ENCODE peak calls at places on chromosomes 2 and 18, in six cellular contexts. One of them, this sample, is unnamed.

GRCh38 chr2:176445831-176446433 is 176.7 kb downstream of the MTX2 start:
- DNase-seq in adipocyte: peak
- DNase-seq in cardiac fibroblast: no peak
- DNase-seq in CD8-positive, alpha-beta T cell: no peak
- DNase-seq in OCI-LY7: no peak
- DNase-seq in fibroblast of mammary gland: peak
- DNase-seq in this sample: peak

GRCh38 chr2:97764559-97765263 is 51.3 kb downstream of the ZAP70 start:
- DNase-seq in adipocyte: no peak
- DNase-seq in cardiac fibroblast: no peak
- DNase-seq in CD8-positive, alpha-beta T cell: no peak
- DNase-seq in OCI-LY7: no peak
- DNase-seq in fibroblast of mammary gland: no peak
- DNase-seq in this sample: no peak

GRCh38 chr18:5630057-5630765 is 86.4 kb upstream of the EPB41L3 start:
- DNase-seq in adipocyte: peak
- DNase-seq in cardiac fibroblast: peak
- DNase-seq in CD8-positive, alpha-beta T cell: no peak
- DNase-seq in OCI-LY7: no peak
- DNase-seq in fibroblast of mammary gland: no peak
- DNase-seq in this sample: no peak

GRCh38 chr2:238462782-238463396 is 36.2 kb downstream of the ASB1 start:
- DNase-seq in adipocyte: peak
- DNase-seq in cardiac fibroblast: peak
- DNase-seq in CD8-positive, alpha-beta T cell: no peak
- DNase-seq in OCI-LY7: peak
- DNase-seq in fibroblast of mammary gland: peak
- DNase-seq in this sample: peak

GRCh38 chr2:81195774-81196382 is 891.3 kb upstream of the LRRTM1 start:
- DNase-seq in adipocyte: no peak
- DNase-seq in cardiac fibroblast: no peak
- DNase-seq in CD8-positive, alpha-beta T cell: no peak
- DNase-seq in OCI-LY7: no peak
- DNase-seq in fibroblast of mammary gland: no peak
- DNase-seq in this sample: no peak

GRCh38 chr2:153074207-153074606 is 355.8 kb downstream of the ARL6IP6 start:
- DNase-seq in adipocyte: no peak
- DNase-seq in cardiac fibroblast: no peak
- DNase-seq in CD8-positive, alpha-beta T cell: no peak
- DNase-seq in OCI-LY7: no peak
- DNase-seq in fibroblast of mammary gland: no peak
- DNase-seq in this sample: no peak

GRCh38 chr2:64792310-64792709 is 138.6 kb upstream of the SERTAD2 start:
- DNase-seq in adipocyte: no peak
- DNase-seq in cardiac fibroblast: no peak
- DNase-seq in CD8-positive, alpha-beta T cell: no peak
- DNase-seq in OCI-LY7: no peak
- DNase-seq in fibroblast of mammary gland: no peak
- DNase-seq in this sample: no peak

GRCh38 chr18:78936251-78937005 is 43.2 kb upstream of the SALL3 start:
- DNase-seq in adipocyte: no peak
- DNase-seq in cardiac fibroblast: no peak
- DNase-seq in CD8-positive, alpha-beta T cell: no peak
- DNase-seq in OCI-LY7: no peak
- DNase-seq in fibroblast of mammary gland: no peak
- DNase-seq in this sample: no peak

GRCh38 chr18:44680271-44681038 is at the start of gene SETBP1:
- DNase-seq in adipocyte: peak
- DNase-seq in cardiac fibroblast: peak
- DNase-seq in CD8-positive, alpha-beta T cell: no peak
- DNase-seq in OCI-LY7: peak
- DNase-seq in fibroblast of mammary gland: peak
- DNase-seq in this sample: peak

GRCh38 chr2:186347472-186347871 is 138.6 kb upstream of the ZC3H15 start:
- DNase-seq in adipocyte: peak
- DNase-seq in cardiac fibroblast: no peak
- DNase-seq in CD8-positive, alpha-beta T cell: no peak
- DNase-seq in OCI-LY7: no peak
- DNase-seq in fibroblast of mammary gland: peak
- DNase-seq in this sample: no peak

GRCh38 chr2:85935746-85936208 is 47.0 kb upstream of the ST3GAL5 start:
- DNase-seq in adipocyte: peak
- DNase-seq in cardiac fibroblast: peak
- DNase-seq in CD8-positive, alpha-beta T cell: no peak
- DNase-seq in OCI-LY7: no peak
- DNase-seq in fibroblast of mammary gland: peak
- DNase-seq in this sample: peak

GRCh38 chr2:53970095-53970897 is 497 bp downstream of the PSME4 start:
- DNase-seq in adipocyte: peak
- DNase-seq in cardiac fibroblast: peak
- DNase-seq in CD8-positive, alpha-beta T cell: no peak
- DNase-seq in OCI-LY7: peak
- DNase-seq in fibroblast of mammary gland: peak
- DNase-seq in this sample: peak

GRCh38 chr2:219274392-219274921 is 4.7 kb upstream of the DNAJB2 start:
- DNase-seq in adipocyte: peak
- DNase-seq in cardiac fibroblast: peak
- DNase-seq in CD8-positive, alpha-beta T cell: no peak
- DNase-seq in OCI-LY7: no peak
- DNase-seq in fibroblast of mammary gland: peak
- DNase-seq in this sample: peak

GRCh38 chr2:121903037-121903689 is 147.7 kb downstream of the TSN start:
- DNase-seq in adipocyte: no peak
- DNase-seq in cardiac fibroblast: peak
- DNase-seq in CD8-positive, alpha-beta T cell: no peak
- DNase-seq in OCI-LY7: no peak
- DNase-seq in fibroblast of mammary gland: no peak
- DNase-seq in this sample: no peak
- H3K4me3 ChIP-seq in adipocyte: peak
- H3K4me3 ChIP-seq in cardiac fibroblast: peak
- H3K4me3 ChIP-seq in CD8-positive, alpha-beta T cell: no peak
- H3K4me3 ChIP-seq in OCI-LY7: no peak
- H3K4me3 ChIP-seq in fibroblast of mammary gland: peak
- H3K4me3 ChIP-seq in this sample: no peak

GRCh38 chr2:42937171-42937875 is 144.9 kb upstream of the HAAO start:
- DNase-seq in adipocyte: no peak
- DNase-seq in cardiac fibroblast: no peak
- DNase-seq in CD8-positive, alpha-beta T cell: no peak
- DNase-seq in OCI-LY7: no peak
- DNase-seq in fibroblast of mammary gland: no peak
- DNase-seq in this sample: no peak

GRCh38 chr2:42939411-42940206 is 147.2 kb upstream of the HAAO start:
- DNase-seq in adipocyte: no peak
- DNase-seq in cardiac fibroblast: no peak
- DNase-seq in CD8-positive, alpha-beta T cell: no peak
- DNase-seq in OCI-LY7: no peak
- DNase-seq in fibroblast of mammary gland: no peak
- DNase-seq in this sample: no peak

GRCh38 chr2:42936632-42936996 is 144.2 kb upstream of the HAAO start:
- DNase-seq in adipocyte: no peak
- DNase-seq in cardiac fibroblast: no peak
- DNase-seq in CD8-positive, alpha-beta T cell: no peak
- DNase-seq in OCI-LY7: no peak
- DNase-seq in fibroblast of mammary gland: no peak
- DNase-seq in this sample: no peak

GRCh38 chr2:42935692-42936631 is 143.6 kb upstream of the HAAO start:
- DNase-seq in adipocyte: no peak
- DNase-seq in cardiac fibroblast: peak
- DNase-seq in CD8-positive, alpha-beta T cell: no peak
- DNase-seq in OCI-LY7: no peak
- DNase-seq in fibroblast of mammary gland: peak
- DNase-seq in this sample: no peak

DNA sequence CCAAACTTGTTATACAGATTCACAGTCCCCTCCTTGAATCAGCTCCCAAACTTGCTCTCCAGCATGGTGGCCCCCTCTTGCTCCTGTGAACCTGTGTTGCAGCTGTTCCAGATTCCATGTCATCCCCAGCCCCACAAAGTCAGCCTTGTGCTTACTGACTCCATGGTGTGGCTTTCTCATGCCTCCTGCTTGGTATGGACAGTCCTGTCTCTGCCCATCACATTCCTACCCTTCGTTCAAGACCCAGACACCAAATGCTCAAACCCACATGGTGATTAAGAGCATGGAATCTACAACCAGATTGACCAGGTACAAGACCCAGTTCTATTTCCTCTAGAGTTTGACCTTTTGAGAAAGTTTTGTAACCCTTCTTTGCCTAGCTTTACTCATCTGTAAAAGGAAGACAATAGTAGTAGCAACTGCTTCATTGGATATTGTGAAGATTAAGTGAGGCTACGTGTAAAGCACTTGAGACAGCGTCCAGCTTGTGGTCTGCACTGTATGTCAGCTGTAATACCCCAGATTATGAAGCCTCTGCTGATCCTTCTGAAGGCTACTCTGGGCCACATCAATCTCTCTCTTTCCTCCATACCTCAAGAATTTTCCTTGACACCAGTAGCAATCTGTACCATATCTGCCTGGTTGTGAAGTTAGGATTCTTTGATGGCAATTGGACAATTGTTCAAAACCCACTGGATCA is 146.4 kb upstream of the HAAO start:
- DNase-seq in adipocyte: no peak
- DNase-seq in cardiac fibroblast: no peak
- DNase-seq in CD8-positive, alpha-beta T cell: no peak
- DNase-seq in OCI-LY7: no peak
- DNase-seq in fibroblast of mammary gland: no peak
- DNase-seq in this sample: no peak
- H3K4me3 ChIP-seq in adipocyte: no peak
- H3K4me3 ChIP-seq in cardiac fibroblast: no peak
- H3K4me3 ChIP-seq in CD8-positive, alpha-beta T cell: no peak
- H3K4me3 ChIP-seq in OCI-LY7: no peak
- H3K4me3 ChIP-seq in fibroblast of mammary gland: no peak
- H3K4me3 ChIP-seq in this sample: no peak

GRCh38 chr2:138122891-138123290 is 158.6 kb downstream of the HNMT start:
- DNase-seq in adipocyte: no peak
- DNase-seq in cardiac fibroblast: no peak
- DNase-seq in CD8-positive, alpha-beta T cell: no peak
- DNase-seq in OCI-LY7: no peak
- DNase-seq in fibroblast of mammary gland: peak
- DNase-seq in this sample: no peak

GRCh38 chr2:138123741-138124140 is 159.5 kb downstream of the HNMT start:
- DNase-seq in adipocyte: no peak
- DNase-seq in cardiac fibroblast: no peak
- DNase-seq in CD8-positive, alpha-beta T cell: no peak
- DNase-seq in OCI-LY7: no peak
- DNase-seq in fibroblast of mammary gland: no peak
- DNase-seq in this sample: no peak

GRCh38 chr2:138125306-138125900 is 161.1 kb downstream of the HNMT start:
- DNase-seq in adipocyte: no peak
- DNase-seq in cardiac fibroblast: no peak
- DNase-seq in CD8-positive, alpha-beta T cell: no peak
- DNase-seq in OCI-LY7: no peak
- DNase-seq in fibroblast of mammary gland: no peak
- DNase-seq in this sample: no peak

GRCh38 chr2:138124521-138124920 is 160.2 kb downstream of the HNMT start:
- DNase-seq in adipocyte: no peak
- DNase-seq in cardiac fibroblast: no peak
- DNase-seq in CD8-positive, alpha-beta T cell: no peak
- DNase-seq in OCI-LY7: no peak
- DNase-seq in fibroblast of mammary gland: peak
- DNase-seq in this sample: no peak

GRCh38 chr2:138121769-138122661 is 157.7 kb downstream of the HNMT start:
- DNase-seq in adipocyte: no peak
- DNase-seq in cardiac fibroblast: no peak
- DNase-seq in CD8-positive, alpha-beta T cell: no peak
- DNase-seq in OCI-LY7: no peak
- DNase-seq in fibroblast of mammary gland: no peak
- DNase-seq in this sample: no peak
- H3K4me3 ChIP-seq in adipocyte: no peak
- H3K4me3 ChIP-seq in cardiac fibroblast: no peak
- H3K4me3 ChIP-seq in CD8-positive, alpha-beta T cell: no peak
- H3K4me3 ChIP-seq in OCI-LY7: no peak
- H3K4me3 ChIP-seq in fibroblast of mammary gland: no peak
- H3K4me3 ChIP-seq in this sample: no peak

GRCh38 chr18:37434161-37434860 is 131.3 kb downstream of the CELF4 start:
- DNase-seq in adipocyte: no peak
- DNase-seq in cardiac fibroblast: no peak
- DNase-seq in CD8-positive, alpha-beta T cell: no peak
- DNase-seq in OCI-LY7: no peak
- DNase-seq in fibroblast of mammary gland: no peak
- DNase-seq in this sample: no peak

GRCh38 chr18:37432796-37433195 is 132.8 kb downstream of the CELF4 start:
- DNase-seq in adipocyte: no peak
- DNase-seq in cardiac fibroblast: no peak
- DNase-seq in CD8-positive, alpha-beta T cell: no peak
- DNase-seq in OCI-LY7: no peak
- DNase-seq in fibroblast of mammary gland: no peak
- DNase-seq in this sample: no peak

GRCh38 chr18:37435996-37436395 is 129.6 kb downstream of the CELF4 start:
- DNase-seq in adipocyte: no peak
- DNase-seq in cardiac fibroblast: no peak
- DNase-seq in CD8-positive, alpha-beta T cell: no peak
- DNase-seq in OCI-LY7: no peak
- DNase-seq in fibroblast of mammary gland: no peak
- DNase-seq in this sample: no peak

GRCh38 chr18:37438417-37439180 is 127.0 kb downstream of the CELF4 start:
- DNase-seq in adipocyte: no peak
- DNase-seq in cardiac fibroblast: no peak
- DNase-seq in CD8-positive, alpha-beta T cell: no peak
- DNase-seq in OCI-LY7: no peak
- DNase-seq in fibroblast of mammary gland: no peak
- DNase-seq in this sample: no peak

GRCh38 chr18:37435150-37435872 is 130.3 kb downstream of the CELF4 start:
- DNase-seq in adipocyte: no peak
- DNase-seq in cardiac fibroblast: no peak
- DNase-seq in CD8-positive, alpha-beta T cell: no peak
- DNase-seq in OCI-LY7: no peak
- DNase-seq in fibroblast of mammary gland: no peak
- DNase-seq in this sample: no peak
- H3K4me3 ChIP-seq in adipocyte: no peak
- H3K4me3 ChIP-seq in cardiac fibroblast: no peak
- H3K4me3 ChIP-seq in CD8-positive, alpha-beta T cell: no peak
- H3K4me3 ChIP-seq in OCI-LY7: no peak
- H3K4me3 ChIP-seq in fibroblast of mammary gland: no peak
- H3K4me3 ChIP-seq in this sample: no peak

GRCh38 chr2:150484006-150484405 is 3.5 kb downstream of the RND3 start:
- DNase-seq in adipocyte: no peak
- DNase-seq in cardiac fibroblast: no peak
- DNase-seq in CD8-positive, alpha-beta T cell: no peak
- DNase-seq in OCI-LY7: no peak
- DNase-seq in fibroblast of mammary gland: no peak
- DNase-seq in this sample: peak
- H3K4me3 ChIP-seq in adipocyte: peak
- H3K4me3 ChIP-seq in cardiac fibroblast: peak
- H3K4me3 ChIP-seq in CD8-positive, alpha-beta T cell: no peak
- H3K4me3 ChIP-seq in OCI-LY7: no peak
- H3K4me3 ChIP-seq in fibroblast of mammary gland: peak
- H3K4me3 ChIP-seq in this sample: peak

DNA sequence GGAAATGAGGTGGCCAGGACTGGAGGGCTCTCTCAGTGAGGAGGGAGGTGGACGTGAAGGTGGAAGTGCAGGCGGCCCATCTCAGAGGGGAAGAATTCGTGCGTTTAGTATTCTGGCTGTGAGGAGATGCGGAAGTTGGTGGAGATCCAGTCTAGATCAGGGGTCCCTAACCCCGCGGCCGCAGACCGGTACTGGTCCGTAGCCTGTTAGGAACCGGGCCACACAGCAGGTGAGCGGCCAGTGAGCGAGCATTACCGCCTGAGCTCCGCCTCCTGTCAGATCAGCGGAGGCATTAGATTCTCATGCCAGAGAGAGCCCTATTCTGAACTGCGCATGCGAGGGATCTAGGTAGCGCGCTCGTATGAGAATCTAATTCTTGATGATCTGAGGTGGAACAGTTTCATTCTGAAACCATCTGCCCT is 1.6 kb upstream of the FHOD3 start:
- DNase-seq in adipocyte: no peak
- DNase-seq in cardiac fibroblast: no peak
- DNase-seq in CD8-positive, alpha-beta T cell: no peak
- DNase-seq in OCI-LY7: no peak
- DNase-seq in fibroblast of mammary gland: no peak
- DNase-seq in this sample: no peak
- H3K4me3 ChIP-seq in adipocyte: peak
- H3K4me3 ChIP-seq in cardiac fibroblast: no peak
- H3K4me3 ChIP-seq in CD8-positive, alpha-beta T cell: no peak
- H3K4me3 ChIP-seq in OCI-LY7: no peak
- H3K4me3 ChIP-seq in fibroblast of mammary gland: peak
- H3K4me3 ChIP-seq in this sample: no peak